ENCODE peak calls at places on chromosomes 2 and 18, in seven cellular contexts. W is SK-N-SH, M is GM23338, O is neural progenitor cell, V is GM23248, Q is hepatocyte, J is OCI-LY7. U is an unnamed sample.

GRCh38 chr2:129923265-129924141 is 56.0 kb upstream of the RAB6C start:
- DNase-seq in W (peak; percentile 82), M (peak; percentile 90), O (peak; percentile 84), V (peak; percentile 65), Q (peak; percentile 67), J (peak; percentile 20), U (peak; percentile 35)

GRCh38 chr2:161780881-161781280 is 156.7 kb downstream of the SLC4A10 start:
- DNase-seq in W (no peak), M (no peak), O (no peak), V (no peak), Q (no peak), J (no peak), U (no peak)

GRCh38 chr18:42274488-42275137 is 319.6 kb downstream of the PIK3C3 start:
- DNase-seq in W (peak; percentile 54), M (peak; percentile 55), O (peak; percentile 23), V (peak; percentile 30), Q (peak; percentile 21), J (peak; percentile 1), U (no peak)

GRCh38 chr2:15643209-15643500 is 51.5 kb downstream of the DDX1 start:
- DNase-seq in W (no peak), M (no peak), O (peak; percentile 74), V (no peak), Q (no peak), J (no peak), U (no peak)

GRCh38 chr2:109736177-109736827 is 57.8 kb upstream of the RGPD5 start:
- DNase-seq in W (peak; percentile 60), M (peak; percentile 53), O (peak; percentile 69), V (peak; percentile 80), Q (peak; percentile 69), J (peak; percentile 1), U (peak; percentile 62)

GRCh38 chr2:44267269-44268258 is 7.7 kb upstream of the SLC3A1 start:
- DNase-seq in W (no peak), M (no peak), O (peak; percentile 13), V (peak; percentile 52), Q (no peak), J (no peak), U (no peak)

GRCh38 chr18:53004798-53005197 is 664.8 kb downstream of the DCC start:
- DNase-seq in W (no peak), M (peak; percentile 46), O (no peak), V (no peak), Q (peak; percentile 7), J (no peak), U (no peak)

GRCh38 chr2:42933824-42934254 is 141.5 kb upstream of the HAAO start:
- DNase-seq in W (no peak), M (no peak), O (no peak), V (no peak), Q (no peak), J (no peak), U (no peak)

GRCh38 chr18:9617006-9617542 is 2.7 kb upstream of the PPP4R1 start:
- DNase-seq in W (no peak), M (no peak), O (no peak), V (peak; percentile 38), Q (no peak), J (no peak), U (no peak)

GRCh38 chr18:525066-525797 is 24.7 kb upstream of the COLEC12 start:
- DNase-seq in W (no peak), M (no peak), O (no peak), V (peak; percentile 88), Q (no peak), J (no peak), U (no peak)

GRCh38 chr2:134289225-134289624 is 35.4 kb downstream of the MGAT5 start:
- DNase-seq in W (no peak), M (no peak), O (no peak), V (no peak), Q (no peak), J (no peak), U (no peak)

GRCh38 chr2:239944706-239945551 is 80.2 kb downstream of the NDUFA10 start:
- DNase-seq in W (no peak), M (no peak), O (no peak), V (no peak), Q (no peak), J (no peak), U (no peak)

GRCh38 chr2:117835990-117836760 is 21.7 kb downstream of the DDX18 start:
- DNase-seq in W (peak; percentile 86), M (peak; percentile 93), O (peak; percentile 85), V (peak; percentile 96), Q (peak; percentile 90), J (peak; percentile 68), U (no peak)

GRCh38 chr18:6561893-6562292 is 147.2 kb upstream of the L3MBTL4 start:
- DNase-seq in W (no peak), M (no peak), O (peak; percentile 71), V (no peak), Q (peak; percentile 11), J (no peak), U (no peak)
- TF ChIP-seq EZH2phosphoT487 in W (no peak), M (no peak), O (no peak), V (no peak), Q (no peak), J (no peak), U (no peak)

GRCh38 chr2:95059656-95060370 is 34.3 kb downstream of the MAL start:
- DNase-seq in W (no peak), M (no peak), O (no peak), V (no peak), Q (no peak), J (no peak), U (no peak)
- TF ChIP-seq EZH2phosphoT487 in W (no peak), M (no peak), O (no peak), V (no peak), Q (no peak), J (no peak), U (no peak)

GRCh38 chr2:180679693-180680092 is 300.7 kb upstream of the UBE2E3 start:
- DNase-seq in W (no peak), M (peak; percentile 57), O (peak; percentile 31), V (no peak), Q (no peak), J (no peak), U (no peak)

GRCh38 chr2:180676520-180676919 is 303.9 kb upstream of the UBE2E3 start:
- DNase-seq in W (no peak), M (no peak), O (no peak), V (peak; percentile 23), Q (no peak), J (no peak), U (no peak)

GRCh38 chr2:180675170-180675569 is 305.2 kb upstream of the UBE2E3 start:
- DNase-seq in W (no peak), M (no peak), O (no peak), V (no peak), Q (no peak), J (no peak), U (no peak)

GRCh38 chr2:180677200-180677599 is 303.2 kb upstream of the UBE2E3 start:
- DNase-seq in W (no peak), M (no peak), O (no peak), V (peak; percentile 48), Q (no peak), J (no peak), U (no peak)

DNA sequence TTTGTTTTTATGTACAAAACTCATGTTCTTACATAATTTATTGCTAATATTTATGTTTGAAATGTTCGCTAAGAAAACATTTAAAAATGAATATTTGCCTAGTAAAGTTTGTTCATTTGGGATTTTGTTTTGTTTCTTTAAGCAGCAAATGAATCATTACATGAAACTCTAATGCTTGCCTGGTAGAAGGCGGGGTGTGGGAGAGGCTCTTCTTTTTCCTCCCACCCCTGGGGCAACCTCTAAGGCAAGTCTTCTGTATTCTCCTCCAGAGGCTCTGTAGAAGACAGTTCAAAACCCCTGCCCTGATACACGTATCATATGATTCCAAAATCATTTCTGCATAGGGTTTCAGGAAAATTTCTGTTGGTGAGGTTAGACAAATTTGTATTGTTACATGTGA is 302.5 kb upstream of the UBE2E3 start:
- DNase-seq in W (no peak), M (no peak), O (no peak), V (peak; percentile 36), Q (no peak), J (no peak), U (no peak)
- TF ChIP-seq EZH2phosphoT487 in W (no peak), M (no peak), O (no peak), V (no peak), Q (no peak), J (no peak), U (no peak)

DNA sequence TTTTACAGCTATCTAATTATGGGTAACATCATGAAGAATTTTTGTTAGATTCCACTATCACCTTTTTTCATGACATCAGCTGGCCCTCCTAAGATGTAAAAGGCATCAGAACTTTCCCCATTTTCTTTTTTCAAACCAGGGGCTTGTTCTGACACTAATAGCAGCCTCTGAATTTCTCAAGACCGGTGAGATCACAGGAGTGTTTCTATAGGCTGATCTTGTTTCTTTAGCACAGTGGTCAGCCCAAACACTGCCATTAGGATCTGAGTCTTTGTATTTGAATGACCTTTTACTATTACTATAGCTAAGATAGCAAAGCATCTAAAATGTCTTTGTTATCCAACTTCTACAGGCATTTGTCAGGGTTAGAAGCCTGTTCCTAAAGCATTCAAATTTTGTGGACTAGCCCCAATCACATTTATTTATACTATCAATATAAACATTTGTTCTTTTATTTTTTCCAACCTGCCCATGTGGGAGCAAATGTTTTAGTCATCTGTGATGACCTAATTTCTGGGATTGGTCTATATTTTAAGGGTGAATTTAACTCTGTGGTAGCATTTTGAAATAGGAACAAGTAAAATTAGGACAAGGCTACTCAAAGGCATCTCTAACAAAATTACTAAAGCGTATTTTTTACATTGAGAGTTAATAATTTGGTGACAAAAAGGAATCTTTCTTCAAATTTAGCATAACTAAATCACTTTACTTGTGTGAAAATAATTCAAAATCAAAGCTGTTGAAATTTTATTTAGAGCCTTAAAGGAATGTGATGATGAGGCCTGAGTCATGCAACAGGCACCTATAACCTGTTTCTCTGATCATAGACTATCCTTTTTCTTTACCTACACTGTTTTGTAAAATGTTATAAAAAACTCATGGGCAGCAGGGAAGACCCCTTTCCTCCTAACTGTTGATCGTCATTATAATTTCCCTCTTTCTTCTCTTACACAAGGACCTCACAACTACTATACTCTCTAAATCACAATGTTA is 39.3 kb downstream of the ZAP70 start:
- DNase-seq in W (no peak), M (no peak), O (no peak), V (peak; percentile 38), Q (no peak), J (no peak), U (no peak)
- TF ChIP-seq EZH2phosphoT487 in W (no peak), M (no peak), O (no peak), V (no peak), Q (no peak), J (no peak), U (no peak)

U was measured in HCT116.